ENCODE peak calls at places on chromosomes 13 and 19, in four cellular contexts. One of them, this sample, is unnamed. For H3K4me1, the result is how much of the 10 kb centered on the place peaks cover.

GRCh38 chr19:17996826-17997316 is 11.1 kb upstream of the ARRDC2 start:
- DNase-seq in heart left ventricle: peak
- DNase-seq in uterus: peak
- DNase-seq in esophagus muscularis mucosa: peak
- DNase-seq in this sample: peak

GRCh38 chr13:99386911-99387788 is 80.0 kb upstream of the GPR183 start:
- DNase-seq in esophagus muscularis mucosa: no peak
- DNase-seq in heart left ventricle: no peak
- DNase-seq in uterus: no peak
- DNase-seq in this sample: peak

GRCh38 chr13:85847012-85847411 is 47.8 kb upstream of the SLITRK6 start:
- DNase-seq in heart left ventricle: no peak
- DNase-seq in uterus: no peak
- DNase-seq in esophagus muscularis mucosa: no peak
- DNase-seq in this sample: no peak

GRCh38 chr19:38683393-38684077 is 36.1 kb downstream of the ACTN4 start:
- DNase-seq in esophagus muscularis mucosa: no peak
- DNase-seq in heart left ventricle: peak
- DNase-seq in uterus: peak
- DNase-seq in this sample: peak

GRCh38 chr19:3655402-3656072 is 28.9 kb upstream of the CACTIN start:
- DNase-seq in heart left ventricle: no peak
- DNase-seq in uterus: peak
- DNase-seq in esophagus muscularis mucosa: no peak
- DNase-seq in this sample: no peak

GRCh38 chr13:37640499-37640898 is 41.9 kb upstream of the POSTN start:
- DNase-seq in uterus: no peak
- DNase-seq in esophagus muscularis mucosa: no peak
- DNase-seq in heart left ventricle: no peak
- DNase-seq in this sample: no peak

GRCh38 chr19:13071444-13072205 is 31.0 kb downstream of the LYL1 start:
- DNase-seq in esophagus muscularis mucosa: no peak
- DNase-seq in uterus: no peak
- DNase-seq in heart left ventricle: no peak
- DNase-seq in this sample: no peak

GRCh38 chr13:75360170-75360569 is 121.8 kb downstream of the TBC1D4 start:
- DNase-seq in heart left ventricle: no peak
- DNase-seq in uterus: no peak
- DNase-seq in esophagus muscularis mucosa: no peak
- DNase-seq in this sample: no peak

GRCh38 chr13:112951674-112952371 is 17.2 kb upstream of the MCF2L start:
- DNase-seq in heart left ventricle: no peak
- DNase-seq in uterus: no peak
- DNase-seq in esophagus muscularis mucosa: no peak
- DNase-seq in this sample: no peak

GRCh38 chr19:5251096-5252065 is 89.2 kb downstream of the PTPRS start:
- DNase-seq in heart left ventricle: no peak
- DNase-seq in esophagus muscularis mucosa: no peak
- DNase-seq in uterus: no peak
- DNase-seq in this sample: no peak
- H3K4me3 ChIP-seq in heart left ventricle: no peak
- H3K4me3 ChIP-seq in esophagus muscularis mucosa: no peak
- H3K4me3 ChIP-seq in uterus: no peak
- H3K4me3 ChIP-seq in this sample: no peak

GRCh38 chr19:16087940-16088339 is 11.6 kb downstream of the TPM4 start:
- DNase-seq in uterus: no peak
- DNase-seq in heart left ventricle: no peak
- DNase-seq in esophagus muscularis mucosa: peak
- DNase-seq in this sample: no peak
- TF ChIP-seq POLR2A in uterus: no peak
- TF ChIP-seq POLR2A in heart left ventricle: no peak
- TF ChIP-seq POLR2A in esophagus muscularis mucosa: no peak
- TF ChIP-seq POLR2A in this sample: no peak

GRCh38 chr19:31520633-31521032 is 171.4 kb upstream of the TSHZ3 start:
- DNase-seq in heart left ventricle: no peak
- DNase-seq in uterus: no peak
- DNase-seq in esophagus muscularis mucosa: no peak
- DNase-seq in this sample: no peak
- H3K4me1 ChIP-seq in heart left ventricle: under half
- H3K4me1 ChIP-seq in uterus: under half
- H3K4me1 ChIP-seq in esophagus muscularis mucosa: under half
- H3K4me1 ChIP-seq in this sample: under half

GRCh38 chr19:58560921-58561320 is 2.5 kb upstream of the UBE2M start:
- DNase-seq in uterus: no peak
- DNase-seq in heart left ventricle: no peak
- DNase-seq in esophagus muscularis mucosa: no peak
- DNase-seq in this sample: no peak

GRCh38 chr19:58561373-58562125 is 3.1 kb upstream of the UBE2M start:
- DNase-seq in uterus: no peak
- DNase-seq in esophagus muscularis mucosa: no peak
- DNase-seq in heart left ventricle: no peak
- DNase-seq in this sample: no peak

GRCh38 chr19:58562126-58563033 is 4.0 kb upstream of the UBE2M start:
- DNase-seq in uterus: no peak
- DNase-seq in esophagus muscularis mucosa: no peak
- DNase-seq in heart left ventricle: peak
- DNase-seq in this sample: peak

GRCh38 chr19:58563823-58564222 is 5.4 kb upstream of the UBE2M start:
- DNase-seq in uterus: no peak
- DNase-seq in esophagus muscularis mucosa: no peak
- DNase-seq in heart left ventricle: peak
- DNase-seq in this sample: no peak

DNA sequence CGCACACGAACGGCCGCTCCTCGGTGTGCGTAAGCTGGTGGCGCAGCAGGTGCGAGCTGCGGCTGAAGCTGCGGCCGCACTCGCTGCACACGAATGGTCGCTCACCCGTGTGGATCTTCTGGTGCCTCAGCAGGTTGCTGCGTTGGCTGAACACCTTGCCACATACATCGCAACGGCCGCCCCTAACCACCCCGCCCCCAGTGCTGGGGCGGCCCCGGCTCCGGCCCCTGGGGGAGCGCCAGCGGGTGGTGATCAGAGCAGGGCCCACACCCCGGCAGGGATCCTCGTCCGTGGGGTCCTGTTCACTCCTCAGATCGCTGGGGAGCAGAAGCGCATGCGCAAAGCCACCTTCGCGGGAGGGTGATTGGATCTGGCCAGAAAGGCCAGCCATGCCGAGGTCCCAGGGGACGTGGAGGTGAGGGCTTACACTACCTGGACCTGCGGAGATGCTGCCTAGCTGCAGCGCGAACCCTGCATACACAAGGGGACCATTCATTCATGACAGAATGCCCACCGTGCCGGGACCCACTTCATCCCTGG is 4.7 kb upstream of the UBE2M start:
- DNase-seq in uterus: peak
- DNase-seq in esophagus muscularis mucosa: no peak
- DNase-seq in heart left ventricle: peak
- DNase-seq in this sample: no peak
- H3K4me3 ChIP-seq in uterus: peak
- H3K4me3 ChIP-seq in esophagus muscularis mucosa: peak
- H3K4me3 ChIP-seq in heart left ventricle: peak
- H3K4me3 ChIP-seq in this sample: peak

GRCh38 chr19:6501740-6502648 is at the start of gene TUBB4A:
- DNase-seq in esophagus muscularis mucosa: no peak
- DNase-seq in heart left ventricle: no peak
- DNase-seq in uterus: no peak
- DNase-seq in this sample: peak
- TF ChIP-seq POLR2A in esophagus muscularis mucosa: no peak
- TF ChIP-seq POLR2A in heart left ventricle: no peak
- TF ChIP-seq POLR2A in uterus: no peak
- TF ChIP-seq POLR2A in this sample: peak

DNA sequence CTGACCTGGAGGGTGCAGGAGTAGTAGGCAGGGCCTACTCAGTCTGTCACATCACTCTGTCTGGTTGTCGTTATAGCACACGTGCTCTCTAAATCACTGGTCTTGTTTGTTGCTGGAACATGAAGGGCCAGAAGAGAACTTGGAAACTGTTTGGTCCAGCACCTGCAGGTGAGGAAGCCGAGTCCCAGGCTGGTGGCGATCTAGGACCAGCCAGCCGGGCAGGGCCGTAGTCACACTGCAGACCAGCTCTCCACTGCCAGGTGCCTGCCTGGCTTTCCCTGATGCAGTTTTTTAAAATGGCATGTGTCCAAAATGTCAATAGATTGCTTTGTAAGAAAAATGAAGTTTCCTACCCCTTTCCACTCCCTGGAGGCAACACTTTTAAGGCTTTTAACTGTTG is 53.7 kb downstream of the GGACT start:
- DNase-seq in esophagus muscularis mucosa: no peak
- DNase-seq in heart left ventricle: no peak
- DNase-seq in uterus: no peak
- DNase-seq in this sample: no peak
- H3K4me1 ChIP-seq in esophagus muscularis mucosa: under half
- H3K4me1 ChIP-seq in heart left ventricle: under half
- H3K4me1 ChIP-seq in uterus: under half
- H3K4me1 ChIP-seq in this sample: under half

DNA sequence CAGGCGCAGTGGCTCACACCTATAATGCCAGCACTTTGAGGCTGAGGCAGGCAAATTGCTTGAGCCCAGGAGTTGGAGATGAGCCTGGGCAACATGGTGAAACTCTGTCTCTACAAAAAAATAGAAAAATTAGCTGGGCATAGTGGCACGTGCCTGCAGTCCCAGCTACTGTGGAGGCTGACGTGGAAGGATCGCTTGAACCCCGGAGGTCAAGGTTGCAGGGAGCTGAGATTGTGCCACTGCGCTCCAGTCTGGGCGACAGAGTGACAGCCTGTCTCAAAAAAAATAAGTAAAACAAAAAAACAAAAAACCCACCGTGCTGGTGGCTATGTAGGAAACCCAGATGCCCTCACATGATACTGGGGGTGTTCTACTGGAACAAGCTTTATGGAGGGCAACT is 16.4 kb downstream of the PHLDB3 start:
- DNase-seq in heart left ventricle: no peak
- DNase-seq in uterus: no peak
- DNase-seq in esophagus muscularis mucosa: no peak
- DNase-seq in this sample: peak
- H3K4me3 ChIP-seq in heart left ventricle: no peak
- H3K4me3 ChIP-seq in uterus: no peak
- H3K4me3 ChIP-seq in esophagus muscularis mucosa: no peak
- H3K4me3 ChIP-seq in this sample: no peak

GRCh38 chr19:35731779-35732405 is 10.4 kb downstream of the IGFLR1 start:
- DNase-seq in uterus: no peak
- DNase-seq in esophagus muscularis mucosa: no peak
- DNase-seq in heart left ventricle: no peak
- DNase-seq in this sample: no peak

GRCh38 chr19:35731353-35731752 is 10.9 kb downstream of the IGFLR1 start:
- DNase-seq in uterus: no peak
- DNase-seq in esophagus muscularis mucosa: no peak
- DNase-seq in heart left ventricle: no peak
- DNase-seq in this sample: no peak

GRCh38 chr19:35729021-35729420 is 11.2 kb downstream of the KMT2B start:
- DNase-seq in uterus: no peak
- DNase-seq in esophagus muscularis mucosa: no peak
- DNase-seq in heart left ventricle: no peak
- DNase-seq in this sample: no peak

GRCh38 chr19:35729763-35730162 is 12.0 kb downstream of the KMT2B start:
- DNase-seq in esophagus muscularis mucosa: no peak
- DNase-seq in uterus: no peak
- DNase-seq in heart left ventricle: no peak
- DNase-seq in this sample: peak

DNA sequence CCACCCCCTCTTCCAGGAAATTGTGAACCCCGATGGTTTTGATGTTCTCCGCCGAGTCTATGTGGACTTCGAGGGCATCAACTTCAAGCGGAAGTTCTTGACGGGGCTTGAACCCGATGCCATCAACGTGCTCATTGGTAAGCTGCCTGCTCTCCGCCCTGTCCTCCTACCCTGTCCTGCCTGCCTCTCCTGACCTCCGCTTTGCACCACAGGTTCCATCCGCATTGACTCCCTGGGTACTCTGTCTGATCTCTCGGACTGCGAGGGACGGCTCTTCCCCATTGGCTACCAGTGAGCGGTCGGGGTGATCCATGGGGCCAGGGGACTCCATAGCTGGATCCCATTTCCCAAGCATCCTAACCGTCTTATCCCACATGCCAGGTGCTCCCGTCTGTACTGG is 11.9 kb downstream of the IGFLR1 start:
- DNase-seq in esophagus muscularis mucosa: no peak
- DNase-seq in uterus: no peak
- DNase-seq in heart left ventricle: no peak
- DNase-seq in this sample: no peak
- TF ChIP-seq POLR2A in esophagus muscularis mucosa: no peak
- TF ChIP-seq POLR2A in uterus: no peak
- TF ChIP-seq POLR2A in heart left ventricle: no peak
- TF ChIP-seq POLR2A in this sample: no peak

This sample was measured in adrenal gland.